ENCODE peak calls at places on chromosomes 12 and 14, in six cellular contexts. U is brain microvascular endothelial cell, S is ovary, O is right atrium auricular region, J is cardiac muscle cell, N is foreskin keratinocyte. A is an unnamed sample. For H3K27me3, the result is how much of the 10 kb centered on the place peaks cover.

GRCh38 chr12:90229771-90230170 is 521.1 kb upstream of the ATP2B1 start:
- DNase-seq in O (no peak), U (peak), S (no peak), N (no peak), J (peak), A (no peak)

GRCh38 chr12:110689601-110690430 is 901 bp upstream of the HVCN1 start:
- DNase-seq in U (no peak), J (no peak), N (no peak), O (no peak), S (peak), A (no peak)

GRCh38 chr14:74501135-74501614 is 7.6 kb downstream of the ISCA2 start:
- DNase-seq in N (no peak), S (peak), J (peak), U (peak), O (peak), A (peak)

GRCh38 chr14:76781648-76782051 is 20.4 kb downstream of the VASH1 start:
- DNase-seq in O (no peak), J (no peak), S (peak), U (no peak), N (no peak), A (no peak)

GRCh38 chr14:68168460-68169109 is 349.0 kb downstream of the RAD51B start:
- DNase-seq in O (no peak), S (no peak), N (no peak), U (no peak), J (no peak), A (no peak)

GRCh38 chr14:73008501-73008900 is 18.4 kb downstream of the ZFYVE1 start:
- DNase-seq in J (no peak), U (peak), N (no peak), S (no peak), O (no peak), A (no peak)

GRCh38 chr12:95169368-95169767 is 47.9 kb downstream of the FGD6 start:
- DNase-seq in J (no peak), U (peak), O (no peak), S (no peak), N (peak), A (no peak)

GRCh38 chr12:109244043-109244442 is 65.0 kb downstream of the FOXN4 start:
- DNase-seq in N (no peak), U (no peak), O (no peak), S (no peak), J (no peak), A (no peak)

GRCh38 chr12:77615331-77615730 is 215.4 kb upstream of the NAV3 start:
- DNase-seq in J (no peak), U (peak), N (peak), O (no peak), S (no peak), A (peak)

GRCh38 chr14:76780875-76781647 is 19.8 kb downstream of the VASH1 start:
- DNase-seq in U (no peak), N (no peak), O (peak), S (peak), J (no peak), A (no peak)

GRCh38 chr12:44307506-44308168 is 471.8 kb downstream of the TMEM117 start:
- DNase-seq in S (no peak), U (no peak), O (no peak), J (no peak), N (no peak), A (no peak)

GRCh38 chr14:68542346-68542745 is 250.5 kb downstream of the ZFP36L1 start:
- DNase-seq in N (no peak), U (no peak), J (no peak), O (no peak), S (no peak), A (no peak)

GRCh38 chr14:20413785-20414117 is 450 bp upstream of the TEP1 start:
- DNase-seq in S (no peak), J (peak), U (no peak), O (no peak), N (no peak), A (no peak)

GRCh38 chr12:990308-990648 is 745 bp upstream of the ERC1 start:
- DNase-seq in O (peak), N (no peak), U (peak), S (peak), J (peak), A (no peak)

GRCh38 chr12:52137746-52138145 is 54.1 kb downstream of the KRT80 start:
- DNase-seq in N (no peak), U (no peak), J (no peak), O (no peak), S (no peak), A (no peak)

GRCh38 chr12:52495385-52495784 is 2.3 kb upstream of the KRT6A start:
- DNase-seq in N (no peak), J (peak), O (no peak), S (no peak), U (no peak), A (no peak)

GRCh38 chr12:98399532-98399931 is 115.9 kb upstream of the TMPO start:
- DNase-seq in O (no peak), N (no peak), S (no peak), J (no peak), U (peak), A (no peak)

GRCh38 chr12:95608252-95609033 is 57.2 kb upstream of the USP44 start:
- DNase-seq in N (no peak), S (peak), J (no peak), U (peak), O (peak), A (no peak)

GRCh38 chr14:22268875-22269274 is 320.1 kb downstream of the DAD1 start:
- DNase-seq in J (no peak), U (peak), S (no peak), O (no peak), N (peak), A (no peak)

GRCh38 chr12:32819424-32819823 is 63.7 kb upstream of the YARS2 start:
- DNase-seq in O (no peak), N (no peak), U (no peak), J (no peak), S (no peak), A (no peak)

GRCh38 chr12:14771651-14772137 is 31.6 kb downstream of the WBP11 start:
- DNase-seq in O (no peak), S (no peak), U (no peak), N (no peak), J (no peak), A (no peak)

GRCh38 chr12:49693931-49694439 is 13.2 kb downstream of the FMNL3 start:
- DNase-seq in N (no peak), U (peak), J (no peak), O (no peak), S (no peak), A (no peak)

GRCh38 chr14:80587096-80587724 is 354.3 kb downstream of the CEP128 start:
- DNase-seq in S (no peak), O (no peak), J (peak), N (no peak), U (peak), A (no peak)

GRCh38 chr14:90756755-90757345 is 59.4 kb downstream of the TTC7B start:
- DNase-seq in N (no peak), J (no peak), S (no peak), O (peak), U (no peak), A (peak)

GRCh38 chr12:6450091-6450868 is 1.6 kb upstream of the TAPBPL start:
- DNase-seq in U (no peak), S (no peak), O (no peak), N (no peak), J (no peak), A (no peak)

GRCh38 chr12:22683131-22683530 is 58.2 kb downstream of the ETNK1 start:
- DNase-seq in N (no peak), S (no peak), U (no peak), O (no peak), J (no peak), A (no peak)

GRCh38 chr12:128140551-128140950 is 126.4 kb upstream of the TMEM132C start:
- DNase-seq in U (peak), O (no peak), N (no peak), J (no peak), S (no peak), A (no peak)

GRCh38 chr12:120055639-120056038 is 60.9 kb downstream of the RAB35 start:
- DNase-seq in O (no peak), S (no peak), J (no peak), N (peak), U (no peak), A (no peak)

GRCh38 chr14:61320806-61321384 is 484 bp upstream of the PRKCH start:
- DNase-seq in N (no peak), O (no peak), J (no peak), U (no peak), S (no peak), A (no peak)

GRCh38 chr12:46627686-46628085 is 198.1 kb downstream of the SLC38A4 start:
- DNase-seq in J (no peak), O (no peak), U (no peak), N (no peak), S (no peak), A (no peak)

GRCh38 chr14:55780156-55780946 is 200.3 kb downstream of the KTN1 start:
- DNase-seq in S (peak), N (peak), U (peak), O (peak), J (peak), A (no peak)

GRCh38 chr14:51730094-51730493 is 78.4 kb downstream of the FRMD6 start:
- DNase-seq in O (no peak), N (no peak), S (no peak), J (no peak), U (no peak), A (no peak)

GRCh38 chr12:60522684-60523083 is 926.9 kb downstream of the SLC16A7 start:
- DNase-seq in S (no peak), U (no peak), N (no peak), J (no peak), O (no peak), A (no peak)

GRCh38 chr12:4567073-4567881 is 5.3 kb downstream of the DYRK4 start:
- DNase-seq in U (no peak), J (no peak), O (no peak), S (no peak), N (no peak), A (no peak)

GRCh38 chr14:79044894-79045624 is 874.9 kb downstream of the NRXN3 start:
- DNase-seq in J (no peak), S (no peak), U (peak), N (peak), O (no peak), A (no peak)

GRCh38 chr14:50882932-50883826 is 11.3 kb downstream of the ABHD12B start:
- DNase-seq in S (no peak), J (no peak), U (no peak), N (no peak), O (no peak), A (no peak)

GRCh38 chr12:64951944-64952343 is 127.5 kb downstream of the TBC1D30 start:
- DNase-seq in U (no peak), N (no peak), J (no peak), S (no peak), O (no peak), A (no peak)

GRCh38 chr14:72792051-72792788 is 101.7 kb downstream of the DPF3 start:
- DNase-seq in S (peak), O (no peak), N (no peak), U (peak), J (peak), A (no peak)

GRCh38 chr14:24430682-24431568 is 1.2 kb downstream of the KHNYN start:
- DNase-seq in O (peak), J (no peak), N (peak), U (peak), S (peak), A (no peak)

GRCh38 chr14:64717870-64718269 is 13.6 kb downstream of the PLEKHG3 start:
- DNase-seq in U (no peak), J (no peak), N (no peak), O (no peak), S (peak), A (no peak)
- H3K27ac ChIP-seq in U (no peak), J (no peak), N (peak), O (peak), S (peak), A (no peak)

DNA sequence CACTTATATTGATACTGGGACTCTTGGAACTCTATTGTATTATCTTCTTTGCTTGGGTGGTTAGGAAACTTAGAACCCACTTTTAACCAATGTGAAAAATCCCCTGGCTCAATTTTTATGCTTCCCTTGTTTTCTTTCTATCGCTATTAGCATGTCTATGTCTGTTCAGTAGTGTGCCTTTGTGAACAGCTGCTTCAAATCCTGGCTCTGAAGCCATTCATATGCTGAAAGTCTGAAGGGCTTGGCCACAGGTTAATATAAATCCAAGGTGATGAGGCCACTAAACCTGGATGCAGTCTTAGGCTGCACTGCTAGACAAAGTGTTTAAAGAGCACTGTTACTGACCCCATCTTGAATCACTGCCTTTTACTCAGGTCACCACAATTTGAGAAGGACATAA is 94.9 kb upstream of the RIC8B start:
- DNase-seq in U (no peak), J (no peak), O (no peak), S (no peak), N (no peak), A (no peak)
- H3K27me3 ChIP-seq in U (under half), J (under half), O (under half), S (under half), N (under half), A (under half)

DNA sequence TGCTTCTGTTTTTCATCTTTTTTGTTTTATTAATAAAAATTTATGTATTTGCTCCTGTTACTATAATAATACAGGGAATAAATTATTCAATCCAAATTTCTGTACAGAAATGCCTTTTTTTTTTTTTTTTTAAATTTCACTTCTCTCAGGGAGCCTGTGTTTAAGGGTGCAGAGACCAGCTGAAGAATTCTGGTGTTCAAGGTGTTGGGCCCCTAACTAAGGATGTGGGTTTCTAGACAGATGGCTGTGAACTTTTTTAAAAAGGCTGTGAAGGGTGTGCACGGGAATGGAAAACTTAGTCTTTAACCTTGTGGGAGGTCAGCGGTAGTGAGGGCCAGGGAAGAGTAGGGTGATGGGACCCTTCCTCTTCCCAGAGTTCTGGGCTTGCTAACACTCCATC is 1.3 kb upstream of the DTX3 start:
- DNase-seq in N (no peak), S (no peak), U (no peak), J (no peak), O (no peak), A (no peak)
- H3K27ac ChIP-seq in N (no peak), S (peak), U (no peak), J (no peak), O (peak), A (no peak)

DNA sequence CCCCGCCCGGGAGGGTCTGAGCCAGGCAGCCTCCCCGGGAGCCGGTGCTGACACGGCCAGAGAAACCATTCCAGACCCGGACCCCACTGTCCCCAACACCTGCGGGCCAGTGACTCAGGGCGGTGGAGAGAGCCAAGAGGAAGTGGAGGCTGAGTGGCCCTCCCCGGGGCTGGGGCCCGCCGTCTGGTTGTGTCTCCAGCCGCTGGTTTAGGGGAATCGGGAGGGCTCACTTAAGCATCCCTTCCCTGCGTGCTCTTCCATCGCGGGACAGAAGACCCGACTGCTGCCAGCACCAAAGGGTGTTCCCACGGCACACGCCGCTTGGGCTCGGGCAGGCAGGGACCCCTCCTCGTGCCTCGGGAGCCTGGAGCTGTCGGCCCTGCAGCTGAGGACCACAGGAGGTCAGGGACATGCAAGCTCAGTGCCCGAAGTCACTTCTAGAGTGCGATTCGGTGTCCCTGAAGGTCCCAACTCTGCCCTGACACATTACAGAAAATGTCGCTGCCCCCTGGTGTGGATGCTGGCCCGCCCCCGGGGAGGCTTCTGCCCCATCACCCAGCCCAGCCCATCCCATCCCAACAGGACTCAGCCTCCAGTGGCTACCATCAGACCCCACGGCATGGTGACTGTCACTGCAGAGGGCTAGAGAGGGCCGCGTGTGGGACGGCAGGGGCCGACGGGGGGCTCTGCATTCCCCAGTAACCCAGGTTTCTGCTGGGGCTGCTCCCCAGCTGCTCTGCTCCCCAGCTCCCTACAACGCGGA is 50.8 kb downstream of the GALNT9 start:
- DNase-seq in N (no peak), O (no peak), J (no peak), U (no peak), S (no peak), A (no peak)
- H3K27me3 ChIP-seq in N (under half), O (under half), J (under half), U (half or more), S (under half), A (under half)

GRCh38 chr12:116012757-116013156 is 264.7 kb downstream of the MED13L start:
- DNase-seq in U (no peak), O (no peak), S (no peak), J (no peak), N (no peak), A (no peak)

GRCh38 chr12:116015525-116015924 is 262.0 kb downstream of the MED13L start:
- DNase-seq in U (peak), J (peak), N (peak), S (no peak), O (no peak), A (no peak)

GRCh38 chr12:116019415-116019814 is 258.1 kb downstream of the MED13L start:
- DNase-seq in U (no peak), S (no peak), O (no peak), J (no peak), N (no peak), A (no peak)

DNA sequence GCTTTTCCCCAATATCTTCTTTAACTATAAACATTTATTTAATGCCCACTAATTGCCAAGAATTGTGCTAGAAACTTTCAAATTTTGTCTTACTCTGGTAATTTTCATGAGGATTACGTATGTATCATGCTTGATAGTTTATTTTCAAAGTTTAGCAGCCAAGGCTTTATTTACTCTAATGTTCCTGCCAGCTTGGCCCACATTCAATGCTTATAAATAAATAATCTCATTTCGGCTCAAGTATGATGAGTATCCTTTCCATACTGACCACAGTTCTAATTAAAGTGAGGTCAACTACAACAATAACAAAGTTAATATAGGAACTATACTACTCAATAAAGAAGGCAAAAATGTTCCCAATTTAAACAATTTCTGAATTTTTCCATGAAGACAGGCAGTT is 259.2 kb downstream of the MED13L start:
- DNase-seq in U (no peak), N (no peak), O (no peak), S (no peak), J (no peak), A (no peak)
- H3K27ac ChIP-seq in U (no peak), N (no peak), O (no peak), S (no peak), J (no peak), A (no peak)

A was measured in iPS DF 6.9.